ENCODE peak calls at places on chromosomes 1 and 21, in four cellular contexts. Z is heart right ventricle, K is NCI-H1105, Q is HEK293T. G is an unnamed sample.
A peak's percentile ranks its signal among the peaks of the same experiment; 100 is the strongest.

GRCh38 chr1:236608930-236609726 is 4.8 kb upstream of the HEATR1 start:
- DNase-seq in K (peak; percentile 13), Z (peak; percentile 71), Q (peak; percentile 70), G (peak; percentile 35)

GRCh38 chr1:221810406-221810805 is 68.5 kb upstream of the DUSP10 start:
- DNase-seq in Q (no peak), K (no peak), Z (no peak), G (no peak)

GRCh38 chr21:45253180-45253579 is 34.5 kb downstream of the POFUT2 start:
- DNase-seq in K (no peak), Q (no peak), Z (no peak), G (no peak)

GRCh38 chr1:225567789-225568188 is 85.1 kb downstream of the ENAH start:
- DNase-seq in Q (peak; percentile 43), K (no peak), Z (no peak), G (no peak)

GRCh38 chr1:234975122-234975940 is 153.3 kb downstream of the TOMM20 start:
- DNase-seq in Q (no peak), K (no peak), Z (no peak), G (peak; percentile 31)

GRCh38 chr1:158146165-158146564 is 34.5 kb upstream of the CD1D start:
- DNase-seq in Q (no peak), K (no peak), Z (no peak), G (no peak)

GRCh38 chr1:50155564-50155963 is 46.8 kb downstream of the ELAVL4 start:
- DNase-seq in Q (no peak), K (no peak), Z (no peak), G (no peak)

GRCh38 chr1:3611170-3612019 is at the start of gene MEGF6:
- DNase-seq in Q (peak; percentile 95), Z (peak; percentile 53), K (peak; percentile 91), G (peak; percentile 77)

GRCh38 chr1:182348916-182349747 is 42.5 kb downstream of the GLUL start:
- DNase-seq in Z (peak; percentile 71), Q (no peak), K (no peak), G (peak; percentile 33)

GRCh38 chr1:162530318-162530984 is 31.1 kb upstream of the UAP1 start:
- DNase-seq in Q (no peak), K (no peak), Z (no peak), G (no peak)